ENCODE peak calls at places on chromosomes 4 and X, in six cellular contexts. R, O, M, U, K and V are unnamed samples.

GRCh38 chr4:54063224-54063623 is 1.2 kb downstream of the CHIC2 start:
- DNase-seq in U (peak; percentile 72), K (no peak), R (no peak), M (no peak), O (no peak), V (no peak)

GRCh38 chrX:147894332-147894870 is 17.3 kb upstream of the FMR1 start:
- DNase-seq in O (no peak), M (no peak), U (peak; percentile 20), R (no peak), K (no peak), V (no peak)

GRCh38 chrX:153387987-153388721 is 13.0 kb downstream of the PNMA6E start:
- DNase-seq in K (no peak), M (no peak), O (peak; percentile 68), R (no peak), U (no peak), V (no peak)

GRCh38 chrX:154478728-154479622 is at the start of gene LAGE3:
- DNase-seq in U (peak; percentile 92), K (peak; percentile 88), O (peak; percentile 98), R (peak; percentile 92), M (peak; percentile 91), V (peak; percentile 97)

GRCh38 chr4:110515676-110516075 is 39.7 kb downstream of the ENPEP start:
- DNase-seq in K (no peak), O (no peak), M (no peak), U (no peak), R (no peak), V (no peak)

GRCh38 chr4:122798101-122798500 is 28.5 kb upstream of the FGF2 start:
- DNase-seq in R (peak; percentile 23), U (peak; percentile 94), K (no peak), O (no peak), M (peak; percentile 70), V (no peak)

GRCh38 chr4:108763226-108763593 is 357 bp upstream of the ETNPPL start:
- DNase-seq in U (peak; percentile 3), K (no peak), M (no peak), O (peak; percentile 71), R (no peak), V (no peak)

GRCh38 chr4:17719106-17719505 is 62.3 kb downstream of the FAM184B start:
- DNase-seq in O (peak; percentile 4), R (no peak), K (no peak), M (no peak), U (no peak), V (no peak)

GRCh38 chrX:130778773-130779172 is 124.2 kb downstream of the ENOX2 start:
- DNase-seq in R (no peak), M (no peak), O (no peak), U (no peak), K (no peak), V (no peak)

GRCh38 chrX:150984164-150984824 is 1.2 kb downstream of the HMGB3 start:
- DNase-seq in O (no peak), K (no peak), M (no peak), U (no peak), R (no peak), V (peak; percentile 15)

GRCh38 chr4:130646886-130647285 is 1550.9 kb downstream of the C4orf33 start:
- DNase-seq in K (no peak), R (no peak), O (no peak), M (no peak), U (no peak), V (no peak)

GRCh38 chrX:139804482-139804881 is 96.5 kb upstream of the MCF2 start:
- DNase-seq in M (no peak), O (no peak), K (no peak), R (no peak), U (no peak), V (no peak)

GRCh38 chrX:39720945-39721344 is 376.8 kb downstream of the BCOR start:
- DNase-seq in R (no peak), U (no peak), O (peak; percentile 23), M (no peak), K (no peak), V (no peak)

GRCh38 chr4:16025268-16025667 is 58.6 kb downstream of the PROM1 start:
- DNase-seq in O (no peak), K (no peak), M (no peak), R (no peak), U (no peak), V (no peak)

GRCh38 chrX:64977830-64978229 is 1.6 kb upstream of the ZC4H2 start:
- DNase-seq in O (no peak), R (no peak), K (no peak), U (no peak), M (no peak), V (no peak)

GRCh38 chrX:21905209-21905735 is 35.2 kb upstream of the SMS start:
- DNase-seq in U (no peak), O (no peak), R (no peak), M (no peak), K (peak; percentile 27), V (no peak)

GRCh38 chrX:119505945-119506344 is 37.7 kb downstream of the SLC25A5 start:
- DNase-seq in R (no peak), M (no peak), U (no peak), O (no peak), K (no peak), V (no peak)

GRCh38 chr4:78346222-78346621 is 205.3 kb upstream of the ANXA3 start:
- DNase-seq in K (no peak), R (no peak), M (no peak), U (no peak), O (no peak), V (no peak)

GRCh38 chrX:19857131-19857530 is 30.3 kb downstream of the SH3KBP1 start:
- DNase-seq in R (no peak), O (no peak), K (no peak), U (no peak), M (no peak), V (no peak)

GRCh38 chr4:84855774-84856173 is 110.7 kb downstream of the WDFY3 start:
- DNase-seq in K (no peak), U (no peak), M (no peak), R (no peak), O (no peak), V (no peak)

GRCh38 chr4:29079260-29079659 is 1640.9 kb upstream of the PCDH7 start:
- DNase-seq in U (no peak), O (no peak), M (no peak), K (no peak), R (no peak), V (no peak)

GRCh38 chr4:175560628-175561027 is 251.4 kb downstream of the GPM6A start:
- DNase-seq in O (no peak), M (no peak), U (peak; percentile 35), K (no peak), R (no peak), V (no peak)

GRCh38 chr4:19711871-19712270 is 539.8 kb upstream of the SLIT2 start:
- DNase-seq in O (no peak), U (peak; percentile 61), M (no peak), K (no peak), R (no peak), V (no peak)

GRCh38 chr4:114028071-114028470 is 48.6 kb upstream of the ARSJ start:
- DNase-seq in K (no peak), R (no peak), M (no peak), U (peak; percentile 66), O (no peak), V (no peak)

DNA sequence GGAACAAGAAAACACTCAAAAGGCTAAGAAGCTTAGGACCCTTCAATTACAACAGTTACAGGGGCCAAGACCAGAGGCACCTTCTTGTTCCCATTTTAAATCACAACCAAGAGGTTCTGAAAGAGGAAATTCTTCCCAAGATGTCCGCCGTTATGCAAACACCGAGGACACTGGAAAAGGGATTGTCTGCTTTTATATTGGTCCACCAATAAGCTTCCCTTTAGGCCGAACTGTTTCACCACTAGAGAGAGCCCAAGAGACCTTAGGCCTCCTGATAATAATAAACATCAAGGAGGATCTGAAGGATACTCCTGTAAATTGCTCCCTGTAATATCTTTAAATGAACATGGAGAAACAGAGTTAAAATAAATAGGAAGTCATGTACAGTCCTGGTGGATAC is 92.6 kb upstream of the NLRP2B start:
- DNase-seq in R (no peak), K (no peak), M (no peak), U (no peak), O (no peak), V (no peak)
- TF ChIP-seq CTCF in R (no peak), K (no peak), M (no peak), U (no peak), O (no peak), V (no peak)

DNA sequence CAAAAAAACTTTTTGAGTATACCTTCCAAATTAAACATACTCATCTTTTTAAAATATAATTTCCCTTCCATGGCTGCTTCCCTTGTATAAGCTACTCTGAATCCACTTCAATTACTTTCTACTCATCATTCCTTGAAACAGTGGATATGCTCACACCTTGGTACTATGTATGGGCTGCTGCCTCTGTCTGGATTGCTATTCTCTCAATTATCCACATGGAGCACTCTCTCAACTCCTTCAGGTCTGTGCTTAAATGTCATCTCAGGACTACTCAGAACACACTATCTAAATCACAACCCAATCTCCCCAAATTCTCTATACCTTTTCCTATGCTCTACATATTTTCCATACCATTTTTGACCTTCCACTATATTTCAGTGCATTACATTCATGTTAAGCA is 898.9 kb upstream of the EPHA5 start:
- DNase-seq in U (no peak), M (no peak), R (no peak), O (no peak), K (no peak), V (no peak)
- TF ChIP-seq CTCF in U (no peak), M (no peak), R (no peak), O (no peak), K (no peak), V (no peak)

GRCh38 chrX:13283512-13283911 is 36.3 kb downstream of the ATXN3L start:
- DNase-seq in U (peak; percentile 55), K (peak; percentile 77), O (no peak), M (no peak), R (no peak), V (no peak)

GRCh38 chrX:13285229-13285628 is 34.6 kb downstream of the ATXN3L start:
- DNase-seq in O (no peak), U (no peak), M (no peak), K (no peak), R (no peak), V (no peak)

GRCh38 chrX:13283968-13284914 is 35.6 kb downstream of the ATXN3L start:
- DNase-seq in O (no peak), R (no peak), M (no peak), U (peak; percentile 79), K (no peak), V (no peak)

GRCh38 chrX:13287816-13288215 is 32.0 kb downstream of the ATXN3L start:
- DNase-seq in U (peak; percentile 56), K (no peak), R (no peak), M (no peak), O (no peak), V (no peak)

GRCh38 chrX:13285693-13286092 is 34.2 kb downstream of the ATXN3L start:
- DNase-seq in U (no peak), O (no peak), K (no peak), M (no peak), R (no peak), V (no peak)
- TF ChIP-seq CTCF in U (no peak), O (no peak), K (no peak), M (no peak), R (no peak), V (no peak)

GRCh38 chr4:22521240-22521639 is 5.4 kb upstream of the ADGRA3 start:
- DNase-seq in M (no peak), O (no peak), U (peak; percentile 15), R (no peak), K (no peak), V (no peak)
- TF ChIP-seq CTCF in M (no peak), O (no peak), U (no peak), R (no peak), K (no peak), V (no peak)